ENCODE peak calls at places on chromosomes 2 and 18, in ten cellular contexts. T, K, P, U, W, D, V, O, Z and B are unnamed samples.

GRCh38 chr18:23243178-23243577 is 107.9 kb downstream of the CABLES1 start:
- DNase-seq in Z (no peak), D (no peak), U (no peak), W (no peak), V (no peak), T (no peak), K (no peak), P (no peak), O (no peak), B (no peak)

GRCh38 chr2:123359636-123360035 is 665.5 kb upstream of the CNTNAP5 start:
- DNase-seq in D (no peak), U (no peak), Z (no peak), K (no peak), V (no peak), T (no peak), O (no peak), P (no peak), W (no peak), B (no peak)

GRCh38 chr2:35830833-35831232 is 524.7 kb upstream of the CRIM1 start:
- DNase-seq in U (no peak), T (no peak), K (no peak), O (no peak), W (no peak), Z (no peak), V (no peak), P (no peak), D (no peak), B (no peak)

GRCh38 chr18:74082476-74083070 is 65.1 kb downstream of the FBXO15 start:
- DNase-seq in Z (peak), D (peak), O (peak), U (peak), T (peak), K (peak), V (peak), P (no peak), W (no peak), B (peak)

GRCh38 chr18:26617151-26617554 is 68.8 kb upstream of the KCTD1 start:
- DNase-seq in V (peak), U (no peak), K (no peak), T (no peak), D (peak), O (no peak), W (no peak), Z (no peak), P (no peak), B (no peak)

GRCh38 chr2:240818293-240818542 is 1.8 kb downstream of the KIF1A start:
- DNase-seq in W (no peak), V (no peak), O (no peak), U (no peak), P (no peak), D (no peak), K (no peak), Z (peak), T (no peak), B (no peak)

GRCh38 chr18:76528477-76529432 is 33.7 kb upstream of the ZNF516 start:
- DNase-seq in V (peak), Z (peak), D (no peak), K (no peak), P (peak), O (no peak), T (no peak), U (peak), W (peak), B (no peak)

GRCh38 chr2:239467281-239467955 is 66.6 kb upstream of the HDAC4 start:
- DNase-seq in Z (no peak), K (no peak), T (no peak), U (no peak), W (no peak), D (no peak), P (peak), V (no peak), O (no peak), B (no peak)

GRCh38 chr2:107001081-107001480 is 115.1 kb upstream of the ST6GAL2 start:
- DNase-seq in T (no peak), U (no peak), P (no peak), W (no peak), Z (no peak), V (no peak), K (no peak), O (no peak), D (no peak), B (no peak)

GRCh38 chr2:117272975-117273671 is 541.4 kb upstream of the DDX18 start:
- DNase-seq in D (no peak), U (no peak), W (no peak), Z (no peak), T (no peak), V (no peak), P (no peak), O (no peak), K (no peak), B (no peak)

GRCh38 chr2:46047280-46047679 is 249.9 kb upstream of the EPAS1 start:
- DNase-seq in T (no peak), K (no peak), W (no peak), O (no peak), V (no peak), P (no peak), D (no peak), Z (no peak), U (no peak), B (no peak)

GRCh38 chr2:72815655-72816268 is 10.1 kb downstream of the EXOC6B start:
- DNase-seq in W (no peak), T (no peak), O (peak), V (peak), D (no peak), U (no peak), K (no peak), Z (no peak), P (no peak), B (no peak)

GRCh38 chr2:126876631-126877030 is 22.1 kb upstream of the TEX51 start:
- DNase-seq in K (no peak), W (no peak), D (no peak), O (no peak), U (no peak), P (no peak), V (no peak), Z (no peak), T (no peak), B (no peak)

GRCh38 chr2:186874713-186875112 is 25.7 kb upstream of the ZSWIM2 start:
- DNase-seq in D (no peak), W (no peak), P (no peak), T (no peak), U (no peak), O (no peak), Z (no peak), K (no peak), V (no peak), B (no peak)

GRCh38 chr2:234550056-234550455 is 53.2 kb upstream of the ARL4C start:
- DNase-seq in O (no peak), T (no peak), D (no peak), V (no peak), P (no peak), K (no peak), U (no peak), W (no peak), Z (no peak), B (no peak)

GRCh38 chr2:14632133-14632936 is at the start of gene LRATD1:
- DNase-seq in O (peak), D (no peak), Z (peak), P (peak), W (peak), T (no peak), K (peak), V (peak), U (peak), B (no peak)

GRCh38 chr18:80108122-80108536 is 933 bp upstream of the ADNP2 start:
- DNase-seq in V (no peak), W (no peak), O (no peak), P (no peak), K (no peak), T (no peak), U (no peak), Z (no peak), D (no peak), B (no peak)

GRCh38 chr2:26649322-26649721 is 8.2 kb upstream of the CIB4 start:
- DNase-seq in T (no peak), W (no peak), D (no peak), Z (peak), K (no peak), U (no peak), P (no peak), V (no peak), O (no peak), B (no peak)

GRCh38 chr2:235384624-235385023 is 109.2 kb upstream of the AGAP1 start:
- DNase-seq in D (no peak), K (no peak), Z (no peak), O (peak), U (no peak), W (no peak), T (no peak), V (no peak), P (no peak), B (no peak)

DNA sequence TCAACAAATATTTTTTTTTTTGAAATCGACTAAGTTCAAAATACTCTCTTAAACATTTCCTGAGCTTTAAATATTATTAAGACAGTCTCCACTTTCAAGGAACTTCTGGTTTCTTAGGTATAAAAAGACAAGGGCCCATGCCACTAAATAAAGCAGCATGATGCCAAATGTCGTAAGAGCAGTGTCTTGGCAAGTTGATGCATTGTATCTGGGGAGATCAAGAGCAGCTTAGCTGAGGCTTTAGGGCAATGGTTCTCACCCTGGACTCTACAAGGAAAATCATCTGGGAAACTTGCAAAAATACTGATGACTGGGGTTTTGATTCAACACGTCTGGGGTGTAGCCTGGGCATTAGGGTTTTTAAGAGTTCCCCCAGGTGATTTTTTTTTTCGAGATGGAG is 41.3 kb downstream of the COL4A3 start:
- DNase-seq in K (no peak), U (no peak), P (no peak), V (no peak), T (no peak), D (no peak), W (no peak), Z (no peak), O (no peak), B (no peak)
- TF ChIP-seq POLR2AphosphoS5 in K (no peak), U (no peak), P (no peak), V (no peak), T (no peak), D (no peak), W (no peak), Z (no peak), O (no peak), B (no peak)

GRCh38 chr2:43178602-43179542 is 47.5 kb downstream of the ZFP36L2 start:
- DNase-seq in O (peak), W (peak), P (peak), Z (peak), V (peak), K (peak), U (peak), D (peak), T (no peak), B (no peak)
- TF ChIP-seq POLR2A in O (peak), W (peak), P (no peak), Z (no peak), V (no peak), K (no peak), U (no peak), D (no peak), T (no peak), B (no peak)

GRCh38 chr2:61433606-61434005 is 37.3 kb downstream of the USP34 start:
- DNase-seq in P (no peak), V (no peak), T (no peak), W (no peak), U (no peak), O (no peak), Z (no peak), D (no peak), K (no peak), B (no peak)

GRCh38 chr2:61436092-61436491 is 34.8 kb downstream of the USP34 start:
- DNase-seq in P (no peak), W (no peak), O (no peak), T (no peak), V (no peak), K (no peak), Z (no peak), D (no peak), U (no peak), B (no peak)

GRCh38 chr2:61435291-61435690 is 35.6 kb downstream of the USP34 start:
- DNase-seq in K (no peak), P (no peak), T (no peak), D (no peak), O (no peak), V (no peak), U (no peak), Z (no peak), W (no peak), B (no peak)

GRCh38 chr2:61432990-61433389 is 37.9 kb downstream of the USP34 start:
- DNase-seq in Z (no peak), D (no peak), K (no peak), T (no peak), W (no peak), U (peak), P (no peak), V (no peak), O (no peak), B (no peak)

GRCh38 chr2:61434314-61434713 is 36.6 kb downstream of the USP34 start:
- DNase-seq in P (no peak), O (no peak), Z (no peak), T (no peak), W (no peak), D (no peak), K (no peak), V (no peak), U (no peak), B (no peak)
- TF ChIP-seq POLR2AphosphoS5 in P (no peak), O (no peak), Z (no peak), T (no peak), W (no peak), D (no peak), K (no peak), V (no peak), U (no peak), B (no peak)

GRCh38 chr2:210443527-210443926 is 33.0 kb downstream of the LANCL1 start:
- DNase-seq in U (no peak), P (no peak), D (no peak), Z (no peak), T (no peak), K (no peak), O (no peak), W (no peak), V (no peak), B (no peak)
- TF ChIP-seq POLR2A in U (no peak), P (no peak), D (no peak), Z (no peak), T (no peak), K (no peak), O (no peak), W (no peak), V (no peak), B (no peak)

DNA sequence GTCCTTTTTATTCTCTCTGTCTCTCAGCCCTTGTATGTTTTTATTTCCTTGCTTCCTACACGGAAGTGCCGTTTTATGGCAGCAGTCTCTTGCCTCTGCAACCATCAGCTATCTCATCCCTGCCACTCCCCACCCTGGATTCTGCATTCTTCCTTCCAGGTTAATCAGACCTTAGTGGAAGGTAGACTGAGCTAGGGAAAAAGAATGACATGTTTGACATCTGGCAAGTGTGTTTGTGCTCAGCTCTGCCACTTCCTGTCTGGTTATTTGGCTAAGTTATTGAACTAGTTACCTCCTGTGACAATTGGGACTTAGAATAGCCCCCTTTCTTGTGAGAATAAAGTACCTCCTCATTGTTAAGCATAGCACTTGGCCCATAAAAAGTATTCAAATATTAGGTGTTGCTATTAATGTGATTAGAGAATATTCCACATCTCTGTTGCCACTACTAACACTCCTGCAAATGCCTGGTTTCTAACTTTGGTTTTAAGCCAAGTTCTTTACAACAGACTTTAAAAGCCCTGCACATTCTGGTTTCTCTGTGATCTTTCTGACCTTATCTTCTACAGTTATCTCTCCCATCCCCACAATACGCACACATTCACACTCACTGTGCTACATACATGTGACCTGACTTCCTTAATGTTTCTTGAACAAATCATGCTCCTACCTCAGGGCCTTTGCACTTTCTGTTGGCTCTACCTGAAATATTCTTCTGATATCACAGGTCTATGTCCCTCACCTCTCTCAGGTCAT is 10.8 kb upstream of the MAPRE2 start:
- DNase-seq in W (no peak), K (no peak), Z (no peak), V (no peak), D (no peak), T (no peak), U (peak), O (no peak), P (no peak), B (no peak)
- TF ChIP-seq POLR2AphosphoS5 in W (no peak), K (no peak), Z (no peak), V (no peak), D (no peak), T (no peak), U (no peak), O (no peak), P (no peak), B (no peak)

GRCh38 chr2:28581312-28581711 is 85.5 kb downstream of the PLB1 start:
- DNase-seq in P (peak), U (no peak), O (no peak), T (no peak), D (no peak), Z (no peak), K (no peak), V (no peak), W (no peak), B (no peak)

GRCh38 chr2:28582595-28582994 is 86.7 kb downstream of the PLB1 start:
- DNase-seq in U (no peak), W (no peak), Z (no peak), T (no peak), P (peak), D (no peak), K (no peak), V (no peak), O (no peak), B (no peak)

GRCh38 chr2:28586864-28587263 is 91.0 kb downstream of the PLB1 start:
- DNase-seq in W (no peak), K (no peak), V (no peak), U (no peak), D (no peak), T (no peak), O (no peak), P (peak), Z (no peak), B (no peak)

GRCh38 chr2:28582152-28582551 is 86.3 kb downstream of the PLB1 start:
- DNase-seq in O (no peak), U (no peak), K (no peak), Z (no peak), W (no peak), V (no peak), D (no peak), T (no peak), P (peak), B (no peak)

GRCh38 chr2:28583899-28584553 is 88.2 kb downstream of the PLB1 start:
- DNase-seq in W (no peak), V (peak), D (peak), Z (peak), O (no peak), P (peak), U (peak), T (no peak), K (no peak), B (no peak)
- TF ChIP-seq POLR2A in W (no peak), V (no peak), D (no peak), Z (no peak), O (no peak), P (no peak), U (no peak), T (no peak), K (no peak), B (no peak)

GRCh38 chr18:59721214-59721613 is 24.0 kb upstream of the CCBE1 start:
- DNase-seq in W (no peak), U (no peak), O (no peak), P (no peak), Z (no peak), T (no peak), D (no peak), V (no peak), K (no peak), B (no peak)

GRCh38 chr18:59717291-59717690 is 20.1 kb upstream of the CCBE1 start:
- DNase-seq in V (no peak), Z (no peak), K (no peak), W (no peak), O (no peak), T (no peak), D (no peak), P (no peak), U (no peak), B (no peak)

GRCh38 chr18:59718108-59719057 is 21.2 kb upstream of the CCBE1 start:
- DNase-seq in D (no peak), T (no peak), O (no peak), Z (no peak), W (no peak), U (no peak), K (no peak), V (no peak), P (no peak), B (no peak)

GRCh38 chr18:59715966-59716369 is 18.7 kb upstream of the CCBE1 start:
- DNase-seq in P (no peak), K (no peak), O (no peak), U (no peak), D (peak), T (no peak), Z (no peak), W (no peak), V (no peak), B (no peak)

DNA sequence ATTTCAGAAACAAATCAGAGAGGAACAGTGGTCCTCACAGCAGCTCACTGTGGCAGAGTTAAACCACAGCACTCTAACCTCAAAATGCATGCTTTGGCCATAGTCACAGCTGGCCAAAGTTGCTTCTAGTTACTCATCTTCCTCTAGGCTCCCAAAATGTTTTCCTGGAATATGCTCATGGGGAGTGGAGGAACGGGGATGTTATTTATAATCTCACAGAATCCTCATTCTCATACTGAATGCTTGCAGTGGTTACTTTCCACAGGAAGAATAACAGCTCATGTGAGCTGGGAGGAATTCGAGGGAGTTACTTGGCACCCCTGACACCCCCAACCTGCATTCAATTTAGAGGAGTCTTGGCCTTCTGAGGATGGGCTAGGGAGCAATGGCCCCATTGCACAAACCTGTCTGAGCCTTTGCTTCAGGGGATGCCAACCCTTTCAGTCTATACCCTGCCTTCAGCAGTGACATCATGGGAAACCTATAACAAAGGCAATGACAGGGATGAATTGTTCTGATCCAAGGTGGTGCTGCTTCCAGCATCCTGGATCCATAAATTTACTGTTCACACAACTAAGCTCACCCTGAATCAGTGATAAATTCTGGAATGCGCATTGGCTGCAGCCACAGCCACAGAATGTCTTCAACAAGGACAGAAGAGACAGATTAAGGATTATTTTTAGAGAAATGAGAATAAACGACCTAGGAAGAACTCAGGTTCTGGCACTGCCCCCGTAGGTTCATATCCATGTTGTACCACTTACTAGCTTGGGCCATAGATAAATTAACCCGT is 22.5 kb upstream of the CCBE1 start:
- DNase-seq in K (no peak), T (no peak), V (no peak), Z (no peak), O (no peak), W (no peak), D (no peak), U (no peak), P (no peak), B (no peak)
- TF ChIP-seq POLR2AphosphoS5 in K (no peak), T (no peak), V (no peak), Z (no peak), O (no peak), W (no peak), D (no peak), U (no peak), P (no peak), B (no peak)